ENCODE peak calls at places on chromosomes 16 and 17, in ten cellular contexts. Q, M, W, V, O, G, N, L, J and Y are unnamed samples.

GRCh38 chr16:1839554-1839953 is 12.5 kb downstream of the FAHD1 start:
- DNase-seq in V (peak), J (peak), N (no peak), M (no peak), W (no peak), L (no peak), Q (no peak), G (no peak), O (peak), Y (no peak)

GRCh38 chr17:28738680-28739384 is 5.0 kb upstream of the TRAF4 start:
- DNase-seq in V (no peak), W (no peak), M (no peak), N (no peak), G (no peak), Q (no peak), L (no peak), J (no peak), O (no peak), Y (peak)

GRCh38 chr16:78310990-78311561 is 211.6 kb downstream of the WWOX start:
- DNase-seq in W (no peak), L (no peak), N (no peak), M (no peak), G (no peak), O (peak), J (no peak), V (no peak), Q (no peak), Y (peak)

GRCh38 chr16:59586331-59586730 is 852.2 kb upstream of the GOT2 start:
- DNase-seq in Q (no peak), L (no peak), V (no peak), O (no peak), G (no peak), N (no peak), W (no peak), M (no peak), J (no peak), Y (no peak)

GRCh38 chr17:19022128-19022527 is 17.6 kb upstream of the FAM83G start:
- DNase-seq in M (no peak), N (no peak), O (no peak), G (no peak), Q (no peak), V (no peak), J (no peak), W (no peak), L (no peak), Y (no peak)

GRCh38 chr16:75491876-75492275 is 3.4 kb downstream of the CHST6 start:
- DNase-seq in L (no peak), Q (no peak), M (no peak), O (peak), J (no peak), N (no peak), V (no peak), G (peak), W (peak), Y (no peak)

GRCh38 chr17:20896153-20896649 is 146.6 kb downstream of the USP22 start:
- DNase-seq in G (no peak), J (no peak), Q (no peak), M (no peak), L (no peak), W (peak), O (peak), V (no peak), N (no peak), Y (no peak)

GRCh38 chr17:16991349-16992009 is 19.6 kb upstream of the TNFRSF13B start:
- DNase-seq in G (peak), Q (no peak), W (peak), V (no peak), L (peak), N (peak), M (peak), O (peak), J (peak), Y (peak)

GRCh38 chr17:2685696-2686095 is 25.9 kb downstream of the CLUH start:
- DNase-seq in L (no peak), O (no peak), G (no peak), J (no peak), N (peak), Q (no peak), M (no peak), V (no peak), W (no peak), Y (no peak)

GRCh38 chr17:68036304-68037147 is 991 bp downstream of the KPNA2 start:
- DNase-seq in O (no peak), L (no peak), G (no peak), V (no peak), W (no peak), J (no peak), M (no peak), Q (no peak), N (no peak), Y (peak)

GRCh38 chr17:27446569-27447301 is 9.5 kb upstream of the KSR1 start:
- DNase-seq in W (no peak), Q (no peak), N (no peak), J (no peak), V (peak), M (no peak), O (no peak), G (no peak), L (peak), Y (no peak)

GRCh38 chr16:78147846-78148535 is 48.5 kb downstream of the WWOX start:
- DNase-seq in W (no peak), G (no peak), O (no peak), L (no peak), J (no peak), N (no peak), V (no peak), Q (no peak), M (no peak), Y (no peak)

GRCh38 chr17:18070861-18071340 is 16.8 kb upstream of the DRG2 start:
- DNase-seq in Q (no peak), N (no peak), M (no peak), L (peak), J (no peak), V (no peak), G (no peak), W (no peak), O (peak), Y (no peak)

GRCh38 chr17:57940217-57940616 is 15.0 kb downstream of the CUEDC1 start:
- DNase-seq in J (no peak), V (no peak), M (no peak), L (no peak), W (no peak), N (no peak), O (peak), Q (no peak), G (no peak), Y (no peak)

GRCh38 chr16:10255728-10256127 is 73.5 kb upstream of the GRIN2A start:
- DNase-seq in J (no peak), W (no peak), V (no peak), N (no peak), G (no peak), O (no peak), L (no peak), Q (no peak), M (no peak), Y (no peak)

GRCh38 chr17:47276868-47277267 is 23.2 kb downstream of the ITGB3 start:
- DNase-seq in O (peak), W (no peak), J (peak), L (peak), Q (no peak), M (no peak), G (no peak), V (peak), N (peak), Y (no peak)

GRCh38 chr16:1771072-1771863 is at the start of gene NME3:
- DNase-seq in V (no peak), N (peak), M (no peak), W (peak), Q (no peak), J (peak), L (peak), G (peak), O (peak), Y (no peak)

GRCh38 chr17:4739122-4740024 is at the start of the genes CXCL16 and ZMYND15:
- DNase-seq in J (no peak), M (no peak), N (peak), O (peak), W (no peak), G (peak), V (no peak), Q (no peak), L (peak), Y (no peak)

GRCh38 chr16:27950488-27950887 is 113.0 kb downstream of the GSG1L start:
- DNase-seq in V (no peak), Q (peak), N (no peak), L (no peak), J (no peak), O (no peak), W (no peak), M (no peak), G (no peak), Y (no peak)

GRCh38 chr16:46830902-46831647 is at the start of gene C16orf87:
- DNase-seq in Q (peak), W (peak), O (peak), G (peak), L (peak), J (peak), M (peak), N (peak), V (peak), Y (peak)

GRCh38 chr16:74874912-74875311 is 100.3 kb upstream of the FA2H start:
- DNase-seq in O (no peak), M (no peak), V (no peak), Q (no peak), J (no peak), L (no peak), N (no peak), W (no peak), G (no peak), Y (no peak)

GRCh38 chr17:29624586-29624985 is 1.9 kb upstream of the CORO6 start:
- DNase-seq in M (no peak), L (no peak), G (no peak), N (no peak), W (no peak), J (no peak), O (no peak), Q (no peak), V (no peak), Y (peak)

GRCh38 chr16:47139561-47140185 is 4.1 kb downstream of the NETO2 start:
- DNase-seq in V (no peak), J (no peak), Q (no peak), W (no peak), M (no peak), O (no peak), N (no peak), L (no peak), G (no peak), Y (no peak)

GRCh38 chr17:9195961-9196668 is 174.8 kb downstream of the NTN1 start:
- DNase-seq in L (no peak), M (no peak), W (no peak), V (no peak), J (no peak), Q (no peak), N (no peak), G (no peak), O (peak), Y (no peak)

GRCh38 chr17:40542562-40543411 is 22.5 kb downstream of the CCR7 start:
- DNase-seq in N (peak), V (peak), Q (peak), G (peak), J (peak), L (no peak), O (no peak), M (no peak), W (no peak), Y (no peak)

GRCh38 chr17:4834621-4835020 is 1.5 kb downstream of the MINK1 start:
- DNase-seq in N (no peak), L (peak), G (no peak), W (no peak), O (no peak), M (no peak), J (no peak), Q (no peak), V (no peak), Y (no peak)

GRCh38 chr16:84528317-84528716 is 23.9 kb upstream of the MEAK7 start:
- DNase-seq in M (no peak), W (no peak), Q (no peak), N (no peak), V (no peak), O (no peak), L (no peak), J (no peak), G (no peak), Y (no peak)

GRCh38 chr16:31202402-31203385 is at the start of gene PYCARD:
- DNase-seq in V (no peak), M (no peak), N (peak), L (peak), G (no peak), Q (peak), W (no peak), O (peak), J (peak), Y (no peak)

GRCh38 chr17:69430488-69430887 is 16.0 kb downstream of the MAP2K6 start:
- DNase-seq in O (no peak), L (no peak), Q (no peak), J (no peak), W (no peak), G (no peak), N (no peak), V (no peak), M (peak), Y (no peak)

GRCh38 chr17:57629470-57629869 is 115.6 kb downstream of the CCDC182 start:
- DNase-seq in M (no peak), N (no peak), Q (no peak), W (no peak), O (no peak), G (no peak), V (no peak), J (no peak), L (no peak), Y (no peak)

GRCh38 chr16:72425571-72426341 is 253.8 kb upstream of the PMFBP1 start:
- DNase-seq in M (no peak), Q (no peak), N (no peak), J (no peak), G (no peak), O (no peak), W (peak), V (no peak), L (no peak), Y (no peak)

GRCh38 chr17:65857713-65858112 is 296.3 kb upstream of the AXIN2 start:
- DNase-seq in J (no peak), O (no peak), V (peak), Q (no peak), G (no peak), W (no peak), N (no peak), L (no peak), M (no peak), Y (no peak)

GRCh38 chr16:89410794-89411309 is 79.5 kb downstream of the ANKRD11 start:
- DNase-seq in N (peak), G (no peak), W (peak), L (no peak), M (no peak), V (peak), J (peak), Q (no peak), O (no peak), Y (no peak)

GRCh38 chr17:57523926-57524634 is 221.0 kb downstream of the CCDC182 start:
- DNase-seq in J (no peak), L (no peak), N (no peak), M (peak), O (no peak), Q (peak), V (no peak), G (peak), W (no peak), Y (no peak)

GRCh38 chr17:43360376-43360738 is 38.4 kb upstream of the ARL4D start:
- DNase-seq in N (peak), O (no peak), W (no peak), G (peak), M (no peak), J (peak), Q (no peak), L (no peak), V (peak), Y (peak)

GRCh38 chr17:55265434-55266021 is 768 bp downstream of the HLF start:
- DNase-seq in V (no peak), Q (no peak), L (no peak), W (no peak), N (no peak), J (no peak), O (peak), G (no peak), M (no peak), Y (no peak)

GRCh38 chr17:42337442-42337841 is 49.1 kb downstream of the STAT5A start:
- DNase-seq in V (peak), O (no peak), M (no peak), Q (no peak), J (no peak), G (no peak), N (no peak), L (no peak), W (no peak), Y (peak)

GRCh38 chr17:45218895-45219661 is 2.6 kb upstream of the FMNL1 start:
- DNase-seq in N (peak), M (no peak), G (peak), J (peak), L (peak), Q (no peak), V (peak), O (peak), W (peak), Y (peak)
- H3K4me3 ChIP-seq in N (no peak), M (no peak), G (no peak), J (no peak), L (no peak), Q (no peak), V (no peak), O (no peak), W (peak), Y (no peak)

DNA sequence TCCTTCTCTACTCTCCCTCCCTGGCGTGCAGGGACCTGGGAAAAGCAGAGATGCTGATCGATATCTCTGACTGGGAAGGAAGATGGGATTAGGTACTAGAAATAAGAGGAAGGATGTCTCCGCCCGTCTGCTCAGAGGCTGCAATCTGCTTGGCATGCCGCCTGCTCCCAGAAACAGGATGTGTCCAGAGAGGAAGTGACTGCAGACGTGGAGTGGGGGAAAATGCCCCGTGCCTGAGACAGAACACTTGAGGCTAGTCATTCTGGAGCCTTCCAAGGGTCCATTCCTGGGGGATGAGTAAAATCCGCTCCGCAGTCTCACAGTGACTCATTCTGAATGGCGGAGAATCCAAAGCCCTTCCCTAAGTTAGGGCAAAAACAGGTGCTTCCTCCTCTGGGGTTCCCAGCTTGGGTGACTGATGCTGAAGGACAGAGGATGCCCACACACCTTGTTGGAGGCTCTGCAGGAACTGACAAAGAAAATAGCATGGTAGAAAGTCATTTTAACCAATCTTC is 45.0 kb upstream of the SMURF2 start:
- DNase-seq in O (peak), M (peak), G (peak), V (peak), J (peak), W (peak), N (peak), Q (peak), L (no peak), Y (no peak)
- H3K4me3 ChIP-seq in O (no peak), M (no peak), G (no peak), V (no peak), J (no peak), W (no peak), N (no peak), Q (no peak), L (no peak), Y (no peak)

GRCh38 chr17:73508057-73508930 is 136.0 kb downstream of the SDK2 start:
- DNase-seq in M (no peak), N (no peak), O (no peak), G (no peak), Q (no peak), J (no peak), W (no peak), V (no peak), L (no peak), Y (no peak)

GRCh38 chr17:73513426-73513825 is 130.8 kb downstream of the SDK2 start:
- DNase-seq in G (no peak), J (no peak), W (peak), N (no peak), M (no peak), V (no peak), O (no peak), L (no peak), Q (no peak), Y (no peak)

GRCh38 chr17:73511716-73512115 is 132.5 kb downstream of the SDK2 start:
- DNase-seq in L (no peak), O (no peak), W (no peak), J (no peak), G (no peak), N (no peak), Q (no peak), M (no peak), V (no peak), Y (no peak)

GRCh38 chr17:73508931-73509605 is 135.2 kb downstream of the SDK2 start:
- DNase-seq in M (no peak), Q (no peak), G (no peak), L (no peak), J (no peak), V (no peak), N (no peak), W (no peak), O (no peak), Y (no peak)

DNA sequence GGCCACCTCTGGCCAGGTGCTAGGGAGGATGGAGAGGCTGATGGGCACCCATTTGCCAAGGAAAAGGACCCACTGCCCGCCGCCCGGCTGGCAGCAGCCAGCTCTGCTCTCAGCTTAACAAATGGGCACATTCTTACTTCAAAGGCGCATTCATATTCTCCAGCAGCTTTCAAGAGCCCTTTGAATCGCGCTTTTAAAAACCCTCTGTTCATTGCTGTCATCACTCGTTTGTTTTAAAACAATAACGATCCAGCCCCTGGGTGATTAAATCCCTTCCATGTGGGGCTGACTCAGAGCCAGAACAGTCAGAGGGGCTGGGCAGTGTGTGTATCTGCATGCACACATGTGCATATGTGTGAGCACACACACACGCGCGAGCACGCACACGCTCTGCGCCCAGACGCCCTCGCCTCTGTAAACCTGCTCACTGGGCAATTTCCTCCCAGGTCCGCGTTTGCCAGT is 133.2 kb downstream of the SDK2 start:
- DNase-seq in J (no peak), W (peak), L (no peak), V (no peak), O (no peak), G (no peak), N (no peak), Q (no peak), M (no peak), Y (no peak)
- H3K4me3 ChIP-seq in J (no peak), W (peak), L (no peak), V (no peak), O (no peak), G (no peak), N (no peak), Q (no peak), M (no peak), Y (no peak)

DNA sequence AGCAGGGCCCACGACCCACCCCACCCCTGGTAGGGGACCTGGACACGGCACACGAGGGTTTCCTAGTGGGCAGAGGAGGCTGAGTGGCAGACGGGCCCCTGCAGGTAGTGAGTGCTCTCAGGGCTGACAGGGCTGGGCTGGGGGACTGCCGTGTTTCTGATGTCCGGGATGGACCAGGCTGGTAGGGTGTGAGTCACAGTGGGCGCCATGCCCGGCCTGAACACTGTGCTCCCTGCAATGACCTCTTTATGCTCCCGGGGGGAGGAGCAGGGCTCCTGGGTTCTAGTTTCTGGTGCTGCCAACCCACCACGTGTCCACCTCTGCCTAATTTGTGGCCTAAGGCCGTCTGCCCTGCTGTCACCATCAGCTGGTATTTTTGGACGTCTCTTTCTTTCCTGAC is 26.3 kb downstream of the ARHGAP23 start:
- DNase-seq in J (peak), G (peak), V (no peak), Q (peak), L (no peak), O (no peak), N (peak), M (no peak), W (peak), Y (no peak)
- H3K4me3 ChIP-seq in J (no peak), G (peak), V (peak), Q (peak), L (no peak), O (peak), N (peak), M (peak), W (peak), Y (no peak)

GRCh38 chr16:3149193-3149530 is 14.3 kb downstream of the ZNF213 start:
- DNase-seq in W (no peak), L (no peak), M (no peak), N (no peak), V (no peak), J (no peak), O (no peak), G (no peak), Q (no peak), Y (no peak)
- H3K4me3 ChIP-seq in W (peak), L (peak), M (peak), N (peak), V (no peak), J (no peak), O (peak), G (peak), Q (no peak), Y (no peak)

GRCh38 chr16:56842133-56842532 is 22.9 kb upstream of the SLC12A3 start:
- DNase-seq in N (no peak), V (no peak), L (no peak), O (no peak), Q (no peak), W (no peak), G (no peak), J (no peak), M (no peak), Y (no peak)
- H3K4me3 ChIP-seq in N (no peak), V (no peak), L (no peak), O (no peak), Q (no peak), W (no peak), G (no peak), J (no peak), M (no peak), Y (no peak)

GRCh38 chr16:23836404-23837291 is 865 bp downstream of the PRKCB start:
- DNase-seq in N (no peak), V (no peak), O (peak), Q (no peak), L (peak), M (no peak), G (no peak), W (no peak), J (no peak), Y (peak)
- H3K4me3 ChIP-seq in N (peak), V (no peak), O (peak), Q (peak), L (peak), M (peak), G (peak), W (peak), J (peak), Y (peak)